ENCODE peak calls at places on chromosomes 5 and 9, in nine cellular contexts. N is heart left ventricle, Y is right lobe of liver, J is PC-9, P is ovary, V is body of pancreas, U is thyroid gland, R is uterus, B is OCI-LY7. H is an unnamed sample. For H3K4me1, the result is how much of the 10 kb centered on the place peaks cover.

GRCh38 chr5:62985749-62986148 is 407.1 kb downstream of the LRRC70 start:
- DNase-seq in N (no peak), Y (no peak), J (no peak), P (no peak), V (no peak), U (no peak), R (no peak), B (no peak), H (no peak)

GRCh38 chr5:147617191-147617606 is 107.3 kb upstream of the DPYSL3 start:
- DNase-seq in N (no peak), Y (no peak), J (no peak), P (no peak), V (no peak), U (no peak), R (no peak), B (no peak), H (no peak)

GRCh38 chr5:138469540-138470321 is 4.5 kb downstream of the EGR1 start:
- DNase-seq in N (no peak), Y (no peak), J (peak), P (no peak), V (no peak), U (no peak), R (peak), B (no peak), H (no peak)

GRCh38 chr5:172640822-172641358 is at the start of gene NEURL1B:
- DNase-seq in N (peak), Y (peak), J (no peak), P (peak), V (peak), U (peak), R (peak), B (peak), H (peak)

GRCh38 chr5:145237843-145238242 is 597.3 kb downstream of the PRELID2 start:
- DNase-seq in N (no peak), Y (no peak), J (no peak), P (no peak), V (peak), U (peak), R (no peak), B (peak), H (no peak)

GRCh38 chr5:68884893-68885292 is 208.9 kb upstream of the SLC30A5 start:
- DNase-seq in N (no peak), Y (no peak), J (peak), P (no peak), V (no peak), U (no peak), R (no peak), B (no peak), H (no peak)

GRCh38 chr9:109861918-109862317 is 81.9 kb downstream of the PALM2AKAP2 start:
- DNase-seq in N (no peak), Y (no peak), J (no peak), P (no peak), V (no peak), U (no peak), R (no peak), B (no peak), H (no peak)

GRCh38 chr5:78903936-78904335 is 81.2 kb downstream of the ARSB start:
- DNase-seq in N (no peak), Y (no peak), J (no peak), P (no peak), V (no peak), U (no peak), R (no peak), B (no peak), H (no peak)

GRCh38 chr5:41071975-41072374 is 833 bp upstream of the MROH2B start:
- DNase-seq in N (no peak), Y (no peak), J (no peak), P (no peak), V (no peak), U (no peak), R (no peak), B (no peak), H (no peak)

GRCh38 chr9:128731093-128731492 is 7.2 kb upstream of the ZDHHC12 start:
- DNase-seq in N (no peak), Y (no peak), J (no peak), P (no peak), V (no peak), U (no peak), R (no peak), B (no peak), H (no peak)

GRCh38 chr9:36041491-36041890 is 4.8 kb downstream of the RECK start:
- DNase-seq in N (no peak), Y (no peak), J (no peak), P (no peak), V (no peak), U (no peak), R (no peak), B (peak), H (no peak)

GRCh38 chr9:8871396-8871795 is 1071.8 kb upstream of the DMAC1 start:
- DNase-seq in N (no peak), Y (no peak), J (no peak), P (no peak), V (no peak), U (no peak), R (no peak), B (no peak), H (no peak)

GRCh38 chr9:8871796-8872470 is 1072.4 kb upstream of the DMAC1 start:
- DNase-seq in N (no peak), Y (no peak), J (no peak), P (no peak), V (no peak), U (no peak), R (no peak), B (no peak), H (no peak)

GRCh38 chr9:8867148-8867547 is 1067.6 kb upstream of the DMAC1 start:
- DNase-seq in N (no peak), Y (no peak), J (no peak), P (no peak), V (no peak), U (no peak), R (no peak), B (no peak), H (no peak)

GRCh38 chr9:8869812-8870211 is 1070.2 kb upstream of the DMAC1 start:
- DNase-seq in N (no peak), Y (no peak), J (no peak), P (no peak), V (no peak), U (no peak), R (no peak), B (no peak), H (no peak)

DNA sequence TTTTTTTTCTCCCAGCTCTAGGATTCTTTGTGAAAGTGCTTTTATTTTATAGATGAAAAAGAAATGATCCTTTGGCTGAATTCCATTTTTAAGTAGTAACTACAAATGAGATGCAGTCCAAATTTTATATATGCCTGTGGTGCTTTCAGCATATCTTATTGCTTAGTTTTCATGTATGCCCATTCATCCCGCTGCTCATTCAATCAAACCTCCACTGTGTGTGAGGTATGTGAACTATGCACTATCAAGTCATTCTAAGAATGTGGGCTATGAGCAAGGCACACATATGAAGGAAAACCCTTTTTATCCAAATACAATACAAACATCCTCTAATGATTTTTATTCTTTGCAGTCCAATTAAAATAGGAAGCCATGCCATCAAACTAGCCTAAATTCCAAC is 1069.1 kb upstream of the DMAC1 start:
- DNase-seq in N (no peak), Y (no peak), J (no peak), P (no peak), V (no peak), U (no peak), R (no peak), B (no peak), H (no peak)
- H3K27ac ChIP-seq in N (no peak), Y (no peak), J (no peak), P (no peak), V (no peak), U (no peak), R (no peak), B (no peak), H (no peak)

GRCh38 chr9:136563646-136564321 is 17.9 kb upstream of the NOTCH1 start:
- DNase-seq in N (no peak), Y (no peak), J (no peak), P (no peak), V (no peak), U (no peak), R (no peak), B (no peak), H (no peak)
- H3K4me1 ChIP-seq in N (half or more), Y (under half), J (under half), P (under half), V (under half), U (under half), R (under half), B (under half), H (under half)

GRCh38 chr9:131577005-131578000 is 32.0 kb downstream of the PRRT1B start:
- DNase-seq in N (no peak), Y (no peak), J (no peak), P (no peak), V (no peak), U (no peak), R (no peak), B (no peak), H (no peak)
- TF ChIP-seq CTCF in N (no peak), Y (no peak), J (no peak), P (no peak), V (no peak), U (no peak), R (no peak), B (peak), H (no peak)

GRCh38 chr5:81908771-81909170 is 63.1 kb upstream of the ATG10 start:
- DNase-seq in N (no peak), Y (no peak), J (no peak), P (no peak), V (no peak), U (no peak), R (no peak), B (no peak), H (no peak)
- H3K27ac ChIP-seq in N (no peak), Y (no peak), J (no peak), P (peak), V (no peak), U (no peak), R (no peak), B (no peak), H (no peak)

GRCh38 chr5:139685886-139686285 is 37.7 kb downstream of the CXXC5 start:
- DNase-seq in N (no peak), Y (peak), J (no peak), P (no peak), V (no peak), U (no peak), R (no peak), B (no peak), H (no peak)

GRCh38 chr5:139686356-139686918 is 38.3 kb downstream of the CXXC5 start:
- DNase-seq in N (no peak), Y (no peak), J (no peak), P (no peak), V (no peak), U (no peak), R (no peak), B (peak), H (no peak)

GRCh38 chr5:139687656-139688055 is 39.5 kb downstream of the CXXC5 start:
- DNase-seq in N (peak), Y (peak), J (no peak), P (no peak), V (peak), U (peak), R (no peak), B (no peak), H (no peak)

GRCh38 chr5:139688088-139688702 is 40.0 kb downstream of the CXXC5 start:
- DNase-seq in N (no peak), Y (no peak), J (no peak), P (no peak), V (no peak), U (no peak), R (no peak), B (peak), H (no peak)

GRCh38 chr5:139686919-139687421 is 38.8 kb downstream of the CXXC5 start:
- DNase-seq in N (no peak), Y (peak), J (no peak), P (no peak), V (peak), U (no peak), R (no peak), B (no peak), H (no peak)
- H3K4me1 ChIP-seq in N (under half), Y (half or more), J (under half), P (under half), V (half or more), U (under half), R (under half), B (half or more), H (half or more)

DNA sequence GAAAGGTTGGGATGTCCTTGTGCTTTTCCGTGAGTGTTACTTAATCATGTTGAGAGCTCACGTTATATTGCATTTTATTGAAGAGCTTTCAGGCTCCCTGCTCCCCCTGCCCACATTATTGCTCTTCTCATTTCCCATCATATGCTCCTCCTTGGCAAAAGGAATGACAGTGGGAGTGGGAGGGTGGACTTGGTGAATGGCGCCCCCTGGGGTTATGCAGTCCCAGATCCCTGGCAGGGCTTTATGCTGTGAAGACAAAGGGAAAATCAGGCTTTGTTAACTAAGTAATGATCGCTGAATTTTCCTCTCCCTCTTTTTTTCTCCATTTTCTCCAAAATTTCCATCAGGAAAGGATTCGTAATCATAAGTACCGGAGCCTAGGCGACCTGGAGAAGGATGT is 166.6 kb downstream of the SMARCA2 start:
- DNase-seq in N (no peak), Y (no peak), J (no peak), P (no peak), V (peak), U (peak), R (no peak), B (peak), H (peak)
- TF ChIP-seq CTCF in N (peak), Y (peak), J (peak), P (no peak), V (peak), U (peak), R (no peak), B (peak), H (peak)

DNA sequence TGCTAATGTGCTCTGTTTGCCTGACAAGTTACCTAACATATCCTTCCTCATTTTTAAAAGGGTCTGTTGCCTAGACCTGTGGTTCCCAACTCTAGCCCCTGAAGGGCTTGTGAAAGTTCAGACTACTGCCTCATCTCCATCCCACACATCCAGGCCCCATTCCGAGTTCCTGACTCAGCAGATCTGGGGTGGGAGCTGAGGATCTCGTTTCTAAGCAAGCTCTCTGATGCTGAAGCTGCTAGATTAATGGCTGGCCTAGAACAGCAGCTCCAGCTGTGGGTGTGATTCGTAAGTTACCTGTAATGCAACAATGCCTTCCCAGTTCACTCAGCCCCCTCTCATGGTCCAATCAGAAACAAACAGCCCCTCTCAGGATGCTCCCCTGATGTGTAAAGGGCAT is 32.5 kb downstream of the S1PR3 start:
- DNase-seq in N (no peak), Y (no peak), J (no peak), P (no peak), V (no peak), U (no peak), R (no peak), B (no peak), H (no peak)
- H3K27ac ChIP-seq in N (no peak), Y (no peak), J (peak), P (peak), V (no peak), U (no peak), R (peak), B (no peak), H (no peak)

H was measured in psoas muscle.